ENCODE peak calls at places on chromosome 12, in four cellular contexts. R is HepG2, S is K562, X is GM12878. I is an unnamed sample.

GRCh38 chr12:103833891-103834290 is 7.1 kb downstream of the NT5DC3 start:
- DNase-seq in R (no peak), S (no peak), X (no peak), I (peak)

GRCh38 chr12:55937956-55938355 is 7.0 kb downstream of the DGKA start:
- DNase-seq in R (no peak), S (no peak), X (no peak), I (no peak)

GRCh38 chr12:90816353-90817089 is 138.5 kb downstream of the CCER1 start:
- DNase-seq in R (no peak), S (no peak), X (no peak), I (no peak)

GRCh38 chr12:131871677-131872076 is 22.7 kb upstream of the ULK1 start:
- DNase-seq in R (no peak), S (peak), X (no peak), I (no peak)

GRCh38 chr12:65896743-65897142 is 72.5 kb downstream of the HMGA2 start:
- DNase-seq in R (no peak), S (no peak), X (no peak), I (no peak)

GRCh38 chr12:46461907-46462605 is 89.5 kb upstream of the SLC38A2 start:
- DNase-seq in R (no peak), S (no peak), X (no peak), I (no peak)

GRCh38 chr12:94545937-94546771 is 86.5 kb upstream of the CEP83 start:
- DNase-seq in R (peak), S (peak), X (peak), I (peak)

GRCh38 chr12:40188558-40189320 is 36.1 kb upstream of the LRRK2 start:
- DNase-seq in R (no peak), S (no peak), X (no peak), I (no peak)

GRCh38 chr12:108638997-108639822 is 5.5 kb upstream of the SELPLG start:
- DNase-seq in R (no peak), S (no peak), X (no peak), I (no peak)

GRCh38 chr12:110141389-110141788 is 17.2 kb downstream of the IFT81 start:
- DNase-seq in R (no peak), S (no peak), X (no peak), I (no peak)

GRCh38 chr12:124233846-124234620 is 60.9 kb upstream of the RFLNA start:
- DNase-seq in R (no peak), S (no peak), X (no peak), I (no peak)

GRCh38 chr12:76449572-76449971 is 101.4 kb upstream of the BBS10 start:
- DNase-seq in R (no peak), S (no peak), X (no peak), I (no peak)

GRCh38 chr12:21675096-21675495 is 17.5 kb upstream of the LDHB start:
- DNase-seq in R (no peak), S (no peak), X (no peak), I (no peak)

GRCh38 chr12:16165506-16165905 is 112.0 kb downstream of the SLC15A5 start:
- DNase-seq in R (peak), S (no peak), X (no peak), I (peak)

GRCh38 chr12:26226629-26227375 is 31.4 kb downstream of the SSPN start:
- DNase-seq in R (no peak), S (no peak), X (no peak), I (peak)

GRCh38 chr12:58041441-58041840 is 100.1 kb downstream of the ATP23 start:
- DNase-seq in R (no peak), S (no peak), X (no peak), I (no peak)

GRCh38 chr12:58051378-58051777 is 110.0 kb downstream of the ATP23 start:
- DNase-seq in R (no peak), S (no peak), X (no peak), I (no peak)

GRCh38 chr12:58044966-58045365 is 103.6 kb downstream of the ATP23 start:
- DNase-seq in R (no peak), S (no peak), X (no peak), I (no peak)

GRCh38 chr12:58046281-58046680 is 104.9 kb downstream of the ATP23 start:
- DNase-seq in R (no peak), S (no peak), X (no peak), I (no peak)
- TF ChIP-seq TCF7 in R (no peak), S (no peak), X (no peak), I (no peak)

DNA sequence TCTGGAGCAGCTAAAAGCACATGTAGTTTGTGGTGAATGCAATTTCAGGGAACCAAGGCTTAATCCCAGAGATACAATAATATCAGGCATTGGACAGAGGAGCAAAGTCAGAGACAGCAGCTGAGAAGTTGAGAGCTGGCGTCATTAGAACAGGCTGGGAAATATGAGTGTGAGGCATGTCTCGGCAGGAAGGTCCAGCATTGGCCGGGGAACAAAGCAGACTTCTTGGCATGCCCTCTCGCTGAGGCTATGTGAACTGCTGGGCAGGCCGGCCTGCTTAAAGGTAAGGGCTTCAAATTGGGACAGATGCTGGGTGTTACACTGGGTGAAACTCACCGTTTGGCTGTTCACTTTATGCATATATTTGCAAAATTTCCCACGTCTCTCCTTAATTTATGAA is 125.4 kb downstream of the CAND1 start:
- DNase-seq in R (no peak), S (no peak), X (no peak), I (no peak)
- TF ChIP-seq TCF7 in R (no peak), S (no peak), X (no peak), I (no peak)

GRCh38 chr12:132886529-132887477 is 602 bp downstream of the CHFR start:
- DNase-seq in R (peak), S (no peak), X (no peak), I (peak)
- TF ChIP-seq TCF7 in R (no peak), S (no peak), X (no peak), I (no peak)

DNA sequence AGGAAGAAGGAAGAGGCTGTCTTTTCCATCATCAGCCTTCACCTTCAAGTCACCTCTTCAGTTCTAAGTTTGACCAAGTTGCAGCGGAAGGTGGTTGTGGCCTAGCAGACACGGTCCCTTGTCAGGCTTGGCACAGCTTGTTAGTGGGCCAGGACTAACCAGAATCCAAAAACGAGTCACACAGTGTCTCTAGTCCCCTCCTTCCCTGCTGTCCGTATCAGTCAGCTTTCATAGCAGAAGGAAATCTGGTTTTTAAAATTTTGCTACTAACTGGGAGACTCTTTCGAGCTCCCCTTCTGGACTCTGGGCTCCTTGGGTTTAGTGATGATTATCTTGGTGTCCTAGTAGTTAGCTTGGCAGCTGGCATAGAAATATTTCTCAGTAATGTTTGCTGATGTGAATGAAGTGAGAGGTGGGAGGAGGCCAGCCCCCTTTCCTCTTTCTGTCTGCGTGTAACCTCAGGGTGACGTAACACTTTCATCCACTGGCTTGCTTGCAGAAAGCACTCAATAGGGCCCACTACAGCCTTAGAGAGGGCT is 3.8 kb downstream of the ETV6 start:
- DNase-seq in R (no peak), S (no peak), X (peak), I (no peak)
- TF ChIP-seq TCF7 in R (no peak), S (no peak), X (no peak), I (no peak)

GRCh38 chr12:62254967-62255366 is 5.2 kb upstream of the USP15 start:
- DNase-seq in R (no peak), S (no peak), X (no peak), I (no peak)
- TF ChIP-seq TCF7 in R (no peak), S (no peak), X (no peak), I (no peak)